ENCODE peak calls at places on chromosomes 16 and 17, in five cellular contexts. One of them, this sample, is unnamed.

GRCh38 chr17:2372180-2372579 is 28.7 kb downstream of the MNT start:
- DNase-seq in HCT116: no peak
- DNase-seq in esophagus muscularis mucosa: no peak
- DNase-seq in transverse colon: no peak
- DNase-seq in sigmoid colon: no peak
- DNase-seq in this sample: no peak

GRCh38 chr16:8962393-8963009 is 1.2 kb downstream of the USP7 start:
- DNase-seq in HCT116: no peak
- DNase-seq in esophagus muscularis mucosa: no peak
- DNase-seq in transverse colon: peak
- DNase-seq in sigmoid colon: no peak
- DNase-seq in this sample: no peak

GRCh38 chr16:81499576-81500380 is 55.2 kb downstream of the CMIP start:
- DNase-seq in HCT116: no peak
- DNase-seq in esophagus muscularis mucosa: no peak
- DNase-seq in transverse colon: no peak
- DNase-seq in sigmoid colon: no peak
- DNase-seq in this sample: no peak

GRCh38 chr17:14112407-14112806 is 43.1 kb downstream of the COX10 start:
- DNase-seq in HCT116: no peak
- DNase-seq in esophagus muscularis mucosa: no peak
- DNase-seq in transverse colon: no peak
- DNase-seq in sigmoid colon: no peak
- DNase-seq in this sample: no peak

GRCh38 chr17:62916684-62917571 is 49.1 kb upstream of the TANC2 start:
- DNase-seq in HCT116: no peak
- DNase-seq in esophagus muscularis mucosa: no peak
- DNase-seq in transverse colon: no peak
- DNase-seq in sigmoid colon: no peak
- DNase-seq in this sample: no peak

GRCh38 chr17:17780941-17781590 is 55.7 kb downstream of the SREBF1 start:
- DNase-seq in HCT116: no peak
- DNase-seq in esophagus muscularis mucosa: no peak
- DNase-seq in transverse colon: peak
- DNase-seq in sigmoid colon: peak
- DNase-seq in this sample: peak

GRCh38 chr16:1137604-1138003 is 15.3 kb upstream of the CACNA1H start:
- DNase-seq in HCT116: no peak
- DNase-seq in esophagus muscularis mucosa: no peak
- DNase-seq in transverse colon: no peak
- DNase-seq in sigmoid colon: no peak
- DNase-seq in this sample: no peak

GRCh38 chr17:61389670-61390478 is 9.8 kb upstream of the TBX2 start:
- DNase-seq in HCT116: no peak
- DNase-seq in esophagus muscularis mucosa: no peak
- DNase-seq in transverse colon: peak
- DNase-seq in sigmoid colon: no peak
- DNase-seq in this sample: no peak

GRCh38 chr16:85227924-85228462 is 115.7 kb upstream of the CIBAR2 start:
- DNase-seq in HCT116: no peak
- DNase-seq in esophagus muscularis mucosa: no peak
- DNase-seq in transverse colon: no peak
- DNase-seq in sigmoid colon: peak
- DNase-seq in this sample: no peak

GRCh38 chr16:74623214-74623842 is 16.4 kb upstream of the GLG1 start:
- DNase-seq in HCT116: no peak
- DNase-seq in esophagus muscularis mucosa: no peak
- DNase-seq in transverse colon: no peak
- DNase-seq in sigmoid colon: no peak
- DNase-seq in this sample: no peak

GRCh38 chr16:74625500-74626350 is 18.8 kb upstream of the GLG1 start:
- DNase-seq in HCT116: no peak
- DNase-seq in esophagus muscularis mucosa: no peak
- DNase-seq in transverse colon: no peak
- DNase-seq in sigmoid colon: no peak
- DNase-seq in this sample: no peak

GRCh38 chr16:74626741-74627416 is 20.0 kb upstream of the GLG1 start:
- DNase-seq in HCT116: no peak
- DNase-seq in esophagus muscularis mucosa: no peak
- DNase-seq in transverse colon: no peak
- DNase-seq in sigmoid colon: no peak
- DNase-seq in this sample: no peak

GRCh38 chr16:74623846-74624245 is 16.9 kb upstream of the GLG1 start:
- DNase-seq in HCT116: no peak
- DNase-seq in esophagus muscularis mucosa: no peak
- DNase-seq in transverse colon: no peak
- DNase-seq in sigmoid colon: no peak
- DNase-seq in this sample: no peak

GRCh38 chr16:74627506-74628220 is 20.7 kb upstream of the GLG1 start:
- DNase-seq in HCT116: no peak
- DNase-seq in esophagus muscularis mucosa: no peak
- DNase-seq in transverse colon: no peak
- DNase-seq in sigmoid colon: no peak
- DNase-seq in this sample: no peak
- TF ChIP-seq CTCF in HCT116: no peak
- TF ChIP-seq CTCF in esophagus muscularis mucosa: no peak
- TF ChIP-seq CTCF in transverse colon: no peak
- TF ChIP-seq CTCF in sigmoid colon: no peak
- TF ChIP-seq CTCF in this sample: no peak

GRCh38 chr17:20999044-20999573 is 43.7 kb downstream of the USP22 start:
- DNase-seq in HCT116: no peak
- DNase-seq in esophagus muscularis mucosa: no peak
- DNase-seq in transverse colon: no peak
- DNase-seq in sigmoid colon: no peak
- DNase-seq in this sample: no peak

GRCh38 chr17:20995873-20996723 is 46.7 kb downstream of the USP22 start:
- DNase-seq in HCT116: no peak
- DNase-seq in esophagus muscularis mucosa: no peak
- DNase-seq in transverse colon: peak
- DNase-seq in sigmoid colon: no peak
- DNase-seq in this sample: no peak

GRCh38 chr17:20998571-20999043 is 44.2 kb downstream of the USP22 start:
- DNase-seq in HCT116: no peak
- DNase-seq in esophagus muscularis mucosa: no peak
- DNase-seq in transverse colon: no peak
- DNase-seq in sigmoid colon: no peak
- DNase-seq in this sample: no peak

GRCh38 chr17:20996724-20997615 is 45.8 kb downstream of the USP22 start:
- DNase-seq in HCT116: no peak
- DNase-seq in esophagus muscularis mucosa: no peak
- DNase-seq in transverse colon: peak
- DNase-seq in sigmoid colon: peak
- DNase-seq in this sample: no peak

GRCh38 chr17:20997711-20998570 is 44.9 kb downstream of the USP22 start:
- DNase-seq in HCT116: no peak
- DNase-seq in esophagus muscularis mucosa: no peak
- DNase-seq in transverse colon: no peak
- DNase-seq in sigmoid colon: peak
- DNase-seq in this sample: peak
- TF ChIP-seq POLR2AphosphoS5 in HCT116: no peak
- TF ChIP-seq POLR2AphosphoS5 in esophagus muscularis mucosa: no peak
- TF ChIP-seq POLR2AphosphoS5 in transverse colon: peak
- TF ChIP-seq POLR2AphosphoS5 in sigmoid colon: no peak
- TF ChIP-seq POLR2AphosphoS5 in this sample: no peak

DNA sequence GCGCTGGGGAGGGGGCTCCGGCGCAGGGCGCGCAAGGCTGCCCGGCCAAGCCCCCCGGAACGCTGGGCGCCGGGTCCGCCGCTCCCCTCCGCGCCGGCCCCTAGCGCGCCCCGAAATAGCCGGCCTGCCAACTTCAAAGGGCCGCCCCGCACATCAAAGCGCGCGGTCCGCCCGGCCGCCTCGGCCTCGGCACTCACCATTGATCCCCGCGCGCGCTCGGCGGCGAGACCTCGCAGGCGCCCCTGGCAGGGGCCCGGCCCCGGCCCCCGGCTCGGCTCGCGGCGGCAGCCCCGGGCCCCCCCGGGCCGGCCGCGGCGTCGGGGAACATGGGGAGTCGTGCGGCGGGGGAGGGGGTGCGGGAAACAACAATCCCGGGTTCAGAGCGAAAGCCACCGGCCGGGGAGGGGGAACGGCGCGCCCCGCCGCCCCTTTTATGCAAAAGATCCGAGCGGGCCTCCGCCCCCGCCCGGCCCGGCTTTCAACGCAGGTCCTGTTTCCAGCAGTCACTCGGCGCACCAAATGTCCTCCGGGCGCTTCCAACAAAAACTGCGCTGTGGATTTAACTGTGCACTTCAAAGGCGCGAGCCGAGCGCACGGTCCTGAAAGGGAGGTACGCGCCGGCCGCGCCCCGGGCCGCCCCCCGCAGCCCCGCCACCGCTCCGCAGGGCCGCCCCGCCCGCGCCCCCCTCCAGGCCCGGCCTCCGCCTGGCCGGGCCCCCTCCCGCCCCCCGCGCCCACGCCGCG is 648 bp downstream of the AXIN2 start:
- DNase-seq in HCT116: peak
- DNase-seq in esophagus muscularis mucosa: peak
- DNase-seq in transverse colon: peak
- DNase-seq in sigmoid colon: peak
- DNase-seq in this sample: peak
- TF ChIP-seq POLR2A in HCT116: no peak
- TF ChIP-seq POLR2A in esophagus muscularis mucosa: peak
- TF ChIP-seq POLR2A in transverse colon: peak
- TF ChIP-seq POLR2A in sigmoid colon: no peak
- TF ChIP-seq POLR2A in this sample: no peak

GRCh38 chr16:17411263-17411662 is 59.5 kb downstream of the XYLT1 start:
- DNase-seq in HCT116: no peak
- DNase-seq in esophagus muscularis mucosa: no peak
- DNase-seq in transverse colon: no peak
- DNase-seq in sigmoid colon: no peak
- DNase-seq in this sample: no peak

GRCh38 chr16:17408955-17409441 is 61.8 kb downstream of the XYLT1 start:
- DNase-seq in HCT116: no peak
- DNase-seq in esophagus muscularis mucosa: no peak
- DNase-seq in transverse colon: no peak
- DNase-seq in sigmoid colon: no peak
- DNase-seq in this sample: no peak

GRCh38 chr16:17412221-17412620 is 58.5 kb downstream of the XYLT1 start:
- DNase-seq in HCT116: no peak
- DNase-seq in esophagus muscularis mucosa: no peak
- DNase-seq in transverse colon: no peak
- DNase-seq in sigmoid colon: no peak
- DNase-seq in this sample: no peak

GRCh38 chr16:17408296-17408695 is 62.5 kb downstream of the XYLT1 start:
- DNase-seq in HCT116: no peak
- DNase-seq in esophagus muscularis mucosa: no peak
- DNase-seq in transverse colon: no peak
- DNase-seq in sigmoid colon: no peak
- DNase-seq in this sample: no peak

DNA sequence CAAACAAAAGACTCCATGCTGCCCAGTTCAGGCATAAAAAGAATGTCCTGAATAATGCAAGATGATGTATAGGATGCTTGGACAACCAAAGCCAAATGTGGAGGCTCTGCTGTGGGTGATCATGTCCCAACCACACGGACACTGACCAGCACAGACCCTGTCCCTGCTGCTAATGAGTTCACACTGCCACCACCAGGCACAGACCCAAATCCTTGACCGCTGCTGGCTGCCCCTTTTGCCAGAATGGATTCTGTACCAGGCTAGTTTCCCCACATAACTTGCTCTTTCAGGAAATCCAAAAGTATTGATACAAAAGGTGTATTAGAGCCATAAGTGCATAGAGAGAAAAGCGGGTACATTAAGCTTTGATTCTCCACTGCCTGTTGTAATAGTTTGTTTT is 60.9 kb downstream of the XYLT1 start:
- DNase-seq in HCT116: no peak
- DNase-seq in esophagus muscularis mucosa: no peak
- DNase-seq in transverse colon: no peak
- DNase-seq in sigmoid colon: no peak
- DNase-seq in this sample: no peak
- TF ChIP-seq CTCF in HCT116: no peak
- TF ChIP-seq CTCF in esophagus muscularis mucosa: no peak
- TF ChIP-seq CTCF in transverse colon: no peak
- TF ChIP-seq CTCF in sigmoid colon: no peak
- TF ChIP-seq CTCF in this sample: no peak

GRCh38 chr17:48627242-48627597 is 1.1 kb upstream of the HOXB9 start:
- DNase-seq in HCT116: no peak
- DNase-seq in esophagus muscularis mucosa: no peak
- DNase-seq in transverse colon: peak
- DNase-seq in sigmoid colon: no peak
- DNase-seq in this sample: no peak

GRCh38 chr17:48626470-48627241 is 498 bp upstream of the HOXB9 start:
- DNase-seq in HCT116: peak
- DNase-seq in esophagus muscularis mucosa: no peak
- DNase-seq in transverse colon: peak
- DNase-seq in sigmoid colon: no peak
- DNase-seq in this sample: no peak

GRCh38 chr17:48625502-48626201 is 506 bp downstream of the HOXB9 start:
- DNase-seq in HCT116: no peak
- DNase-seq in esophagus muscularis mucosa: no peak
- DNase-seq in transverse colon: peak
- DNase-seq in sigmoid colon: no peak
- DNase-seq in this sample: no peak

GRCh38 chr17:48624544-48625501 is 1.3 kb downstream of the HOXB9 start:
- DNase-seq in HCT116: no peak
- DNase-seq in esophagus muscularis mucosa: no peak
- DNase-seq in transverse colon: peak
- DNase-seq in sigmoid colon: no peak
- DNase-seq in this sample: no peak

DNA sequence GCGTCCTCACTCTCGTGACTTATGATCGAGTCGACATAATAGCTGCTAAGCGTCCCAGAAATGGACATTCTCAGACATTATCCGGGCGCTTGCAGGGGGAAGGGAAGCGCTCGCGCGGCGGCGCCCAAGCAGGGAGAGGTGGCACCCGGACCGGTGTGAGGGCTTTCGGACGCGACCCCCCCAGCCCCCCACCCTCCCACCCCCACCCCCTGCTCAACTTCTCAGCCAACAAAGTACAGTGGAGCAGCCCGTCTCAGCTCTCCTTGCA is at the start of gene HOXB9:
- DNase-seq in HCT116: no peak
- DNase-seq in esophagus muscularis mucosa: no peak
- DNase-seq in transverse colon: no peak
- DNase-seq in sigmoid colon: no peak
- DNase-seq in this sample: no peak
- TF ChIP-seq POLR2AphosphoS5 in HCT116: no peak
- TF ChIP-seq POLR2AphosphoS5 in esophagus muscularis mucosa: no peak
- TF ChIP-seq POLR2AphosphoS5 in transverse colon: no peak
- TF ChIP-seq POLR2AphosphoS5 in sigmoid colon: no peak
- TF ChIP-seq POLR2AphosphoS5 in this sample: no peak

GRCh38 chr16:26992661-26993365 is 73.9 kb upstream of the C16orf82 start:
- DNase-seq in HCT116: no peak
- DNase-seq in esophagus muscularis mucosa: no peak
- DNase-seq in transverse colon: no peak
- DNase-seq in sigmoid colon: no peak
- DNase-seq in this sample: no peak

GRCh38 chr16:26988186-26988585 is 78.5 kb upstream of the C16orf82 start:
- DNase-seq in HCT116: no peak
- DNase-seq in esophagus muscularis mucosa: no peak
- DNase-seq in transverse colon: no peak
- DNase-seq in sigmoid colon: no peak
- DNase-seq in this sample: no peak

GRCh38 chr16:26995522-26995921 is 71.2 kb upstream of the C16orf82 start:
- DNase-seq in HCT116: no peak
- DNase-seq in esophagus muscularis mucosa: no peak
- DNase-seq in transverse colon: no peak
- DNase-seq in sigmoid colon: no peak
- DNase-seq in this sample: no peak

GRCh38 chr16:26993988-26994387 is 72.7 kb upstream of the C16orf82 start:
- DNase-seq in HCT116: no peak
- DNase-seq in esophagus muscularis mucosa: no peak
- DNase-seq in transverse colon: no peak
- DNase-seq in sigmoid colon: no peak
- DNase-seq in this sample: no peak

GRCh38 chr16:26993511-26993910 is 73.2 kb upstream of the C16orf82 start:
- DNase-seq in HCT116: no peak
- DNase-seq in esophagus muscularis mucosa: no peak
- DNase-seq in transverse colon: no peak
- DNase-seq in sigmoid colon: no peak
- DNase-seq in this sample: no peak
- TF ChIP-seq POLR2A in HCT116: no peak
- TF ChIP-seq POLR2A in esophagus muscularis mucosa: no peak
- TF ChIP-seq POLR2A in transverse colon: no peak
- TF ChIP-seq POLR2A in sigmoid colon: no peak
- TF ChIP-seq POLR2A in this sample: no peak

This sample was measured in breast epithelium.